ENCODE peak calls at places on chromosomes 7 and 10, in seven cellular contexts. One of them, this sample, is unnamed.

GRCh38 chr7:150988230-150989226 is 2.3 kb upstream of the NOS3 start:
- DNase-seq in prostate gland: no peak
- DNase-seq in breast epithelium: no peak
- DNase-seq in HL-60: no peak
- DNase-seq in vagina: no peak
- DNase-seq in GM12891: peak; percentile 81
- DNase-seq in spleen: peak; percentile 87
- DNase-seq in this sample: peak; percentile 80

GRCh38 chr10:63110940-63111339 is 22.2 kb upstream of the NRBF2 start:
- DNase-seq in prostate gland: no peak
- DNase-seq in breast epithelium: no peak
- DNase-seq in HL-60: no peak
- DNase-seq in vagina: no peak
- DNase-seq in GM12891: no peak
- DNase-seq in spleen: no peak
- DNase-seq in this sample: no peak

GRCh38 chr7:152709307-152710133 is 33.6 kb upstream of the XRCC2 start:
- DNase-seq in prostate gland: no peak
- DNase-seq in breast epithelium: no peak
- DNase-seq in HL-60: no peak
- DNase-seq in vagina: no peak
- DNase-seq in GM12891: no peak
- DNase-seq in spleen: no peak
- DNase-seq in this sample: no peak

GRCh38 chr7:125136755-125137547 is 207.3 kb upstream of the POT1 start:
- DNase-seq in prostate gland: no peak
- DNase-seq in breast epithelium: no peak
- DNase-seq in HL-60: no peak
- DNase-seq in vagina: no peak
- DNase-seq in GM12891: no peak
- DNase-seq in spleen: no peak
- DNase-seq in this sample: no peak

GRCh38 chr10:121694966-121695340 is 96.7 kb upstream of the FGFR2 start:
- DNase-seq in prostate gland: no peak
- DNase-seq in breast epithelium: no peak
- DNase-seq in HL-60: no peak
- DNase-seq in vagina: no peak
- DNase-seq in GM12891: no peak
- DNase-seq in spleen: no peak
- DNase-seq in this sample: no peak

GRCh38 chr10:4596951-4597350 is 229.1 kb upstream of the AKR1E2 start:
- DNase-seq in prostate gland: no peak
- DNase-seq in breast epithelium: no peak
- DNase-seq in HL-60: no peak
- DNase-seq in vagina: no peak
- DNase-seq in GM12891: no peak
- DNase-seq in spleen: no peak
- DNase-seq in this sample: no peak

GRCh38 chr7:93171606-93172226 is 23.5 kb upstream of the SAMD9L start:
- DNase-seq in prostate gland: no peak
- DNase-seq in breast epithelium: no peak
- DNase-seq in HL-60: no peak
- DNase-seq in vagina: no peak
- DNase-seq in GM12891: no peak
- DNase-seq in spleen: no peak
- DNase-seq in this sample: no peak

GRCh38 chr10:42975005-42975493 is 101.8 kb upstream of the RET start:
- DNase-seq in prostate gland: no peak
- DNase-seq in breast epithelium: no peak
- DNase-seq in HL-60: peak; percentile 61
- DNase-seq in vagina: no peak
- DNase-seq in GM12891: no peak
- DNase-seq in spleen: peak; percentile 63
- DNase-seq in this sample: no peak

GRCh38 chr7:74464931-74465906 is 11.5 kb downstream of the GTF2IRD1 start:
- DNase-seq in prostate gland: peak; percentile 87
- DNase-seq in breast epithelium: peak; percentile 81
- DNase-seq in HL-60: no peak
- DNase-seq in vagina: no peak
- DNase-seq in GM12891: no peak
- DNase-seq in spleen: no peak
- DNase-seq in this sample: no peak

GRCh38 chr7:67309764-67310548 is 313.3 kb downstream of the TYW1 start:
- DNase-seq in prostate gland: no peak
- DNase-seq in breast epithelium: no peak
- DNase-seq in HL-60: no peak
- DNase-seq in vagina: no peak
- DNase-seq in GM12891: no peak
- DNase-seq in spleen: no peak
- DNase-seq in this sample: no peak

GRCh38 chr10:92164024-92164423 is 126.9 kb downstream of the CPEB3 start:
- DNase-seq in prostate gland: no peak
- DNase-seq in breast epithelium: no peak
- DNase-seq in HL-60: no peak
- DNase-seq in vagina: no peak
- DNase-seq in GM12891: no peak
- DNase-seq in spleen: no peak
- DNase-seq in this sample: no peak

GRCh38 chr10:112949875-112950507 is at the start of gene TCF7L2:
- DNase-seq in prostate gland: peak; percentile 97
- DNase-seq in breast epithelium: peak; percentile 94
- DNase-seq in HL-60: peak; percentile 72
- DNase-seq in vagina: no peak
- DNase-seq in GM12891: no peak
- DNase-seq in spleen: peak; percentile 93
- DNase-seq in this sample: peak; percentile 23
- TF ChIP-seq POLR2AphosphoS5 in prostate gland: peak; percentile 90
- TF ChIP-seq POLR2AphosphoS5 in breast epithelium: no peak
- TF ChIP-seq POLR2AphosphoS5 in HL-60: no peak
- TF ChIP-seq POLR2AphosphoS5 in vagina: peak; percentile 67
- TF ChIP-seq POLR2AphosphoS5 in GM12891: no peak
- TF ChIP-seq POLR2AphosphoS5 in spleen: peak; percentile 76
- TF ChIP-seq POLR2AphosphoS5 in this sample: no peak

DNA sequence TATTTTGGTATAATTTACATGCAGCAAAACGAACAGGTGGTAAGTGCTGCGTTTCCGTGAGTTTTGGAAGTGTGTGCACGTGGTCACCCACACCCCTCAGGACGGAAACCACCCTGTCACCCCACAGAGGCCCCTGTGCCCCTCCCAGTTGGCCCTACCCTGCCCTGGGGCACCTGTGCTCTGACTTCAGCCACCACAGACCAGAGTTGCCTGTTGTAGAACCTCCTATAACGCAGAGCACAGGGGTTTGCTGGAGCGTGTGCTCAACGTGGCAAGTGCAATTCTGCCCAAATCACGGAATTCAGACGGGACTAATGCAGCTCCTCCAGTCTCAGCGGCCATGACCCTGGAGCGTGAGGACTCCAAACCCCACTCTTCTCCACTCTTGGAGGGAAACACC is 9.6 kb upstream of the CFAP46 start:
- DNase-seq in prostate gland: no peak
- DNase-seq in breast epithelium: no peak
- DNase-seq in HL-60: no peak
- DNase-seq in vagina: no peak
- DNase-seq in GM12891: no peak
- DNase-seq in spleen: no peak
- DNase-seq in this sample: no peak
- TF ChIP-seq POLR2AphosphoS5 in prostate gland: no peak
- TF ChIP-seq POLR2AphosphoS5 in breast epithelium: no peak
- TF ChIP-seq POLR2AphosphoS5 in HL-60: no peak
- TF ChIP-seq POLR2AphosphoS5 in vagina: no peak
- TF ChIP-seq POLR2AphosphoS5 in GM12891: no peak
- TF ChIP-seq POLR2AphosphoS5 in spleen: no peak
- TF ChIP-seq POLR2AphosphoS5 in this sample: no peak

GRCh38 chr10:83273035-83273434 is 866.3 kb upstream of the GHITM start:
- DNase-seq in prostate gland: no peak
- DNase-seq in breast epithelium: no peak
- DNase-seq in HL-60: no peak
- DNase-seq in vagina: no peak
- DNase-seq in GM12891: no peak
- DNase-seq in spleen: no peak
- DNase-seq in this sample: no peak

GRCh38 chr10:83276971-83277370 is 862.3 kb upstream of the GHITM start:
- DNase-seq in prostate gland: no peak
- DNase-seq in breast epithelium: no peak
- DNase-seq in HL-60: no peak
- DNase-seq in vagina: no peak
- DNase-seq in GM12891: no peak
- DNase-seq in spleen: no peak
- DNase-seq in this sample: no peak

DNA sequence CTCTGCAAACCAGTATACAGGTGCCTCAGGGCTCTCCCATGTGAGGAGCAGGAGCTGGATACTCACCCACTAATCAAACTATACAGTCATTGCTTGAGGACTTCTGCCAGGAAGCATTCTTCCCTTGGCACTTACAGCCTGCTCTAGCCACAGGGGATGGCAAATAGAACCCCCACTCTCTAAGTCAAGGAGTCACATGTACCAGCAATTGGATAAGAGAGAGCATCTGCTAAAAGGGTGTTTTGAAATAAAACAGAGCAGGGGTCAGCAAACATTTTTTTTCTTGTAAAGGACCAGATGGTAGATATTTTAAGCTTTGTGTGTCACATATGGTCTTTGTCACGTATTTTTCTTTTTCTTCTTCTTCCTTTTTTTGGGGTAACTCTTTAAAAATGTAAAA is 865.2 kb upstream of the GHITM start:
- DNase-seq in prostate gland: no peak
- DNase-seq in breast epithelium: no peak
- DNase-seq in HL-60: no peak
- DNase-seq in vagina: no peak
- DNase-seq in GM12891: no peak
- DNase-seq in spleen: no peak
- DNase-seq in this sample: no peak
- TF ChIP-seq POLR2AphosphoS5 in prostate gland: no peak
- TF ChIP-seq POLR2AphosphoS5 in breast epithelium: no peak
- TF ChIP-seq POLR2AphosphoS5 in HL-60: no peak
- TF ChIP-seq POLR2AphosphoS5 in vagina: no peak
- TF ChIP-seq POLR2AphosphoS5 in GM12891: no peak
- TF ChIP-seq POLR2AphosphoS5 in spleen: no peak
- TF ChIP-seq POLR2AphosphoS5 in this sample: no peak

DNA sequence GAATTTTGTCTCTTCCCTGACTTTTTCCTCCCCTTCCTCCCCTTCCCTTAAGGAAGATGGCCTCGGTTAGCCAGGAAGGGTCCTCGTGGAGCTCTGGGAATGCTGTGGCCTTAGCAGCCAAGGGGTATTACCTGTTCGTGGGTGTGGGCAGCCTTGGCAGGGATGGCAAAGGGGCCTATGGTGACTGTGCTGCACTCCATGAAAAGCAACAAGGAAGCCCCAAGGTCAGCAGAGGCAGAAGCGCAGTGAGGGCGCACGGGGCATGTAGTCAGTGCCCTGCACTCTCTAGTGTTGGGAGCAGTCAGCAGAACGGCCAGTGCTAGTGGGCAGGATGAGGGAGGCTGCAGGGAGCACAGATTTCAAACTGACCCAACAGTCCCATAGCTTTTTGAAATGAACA is 191.8 kb downstream of the ADARB2 start:
- DNase-seq in prostate gland: no peak
- DNase-seq in breast epithelium: peak; percentile 12
- DNase-seq in HL-60: no peak
- DNase-seq in vagina: no peak
- DNase-seq in GM12891: no peak
- DNase-seq in spleen: peak; percentile 64
- DNase-seq in this sample: no peak
- TF ChIP-seq POLR2AphosphoS5 in prostate gland: no peak
- TF ChIP-seq POLR2AphosphoS5 in breast epithelium: no peak
- TF ChIP-seq POLR2AphosphoS5 in HL-60: no peak
- TF ChIP-seq POLR2AphosphoS5 in vagina: no peak
- TF ChIP-seq POLR2AphosphoS5 in GM12891: no peak
- TF ChIP-seq POLR2AphosphoS5 in spleen: no peak
- TF ChIP-seq POLR2AphosphoS5 in this sample: no peak

GRCh38 chr10:14649739-14650138 is 125.0 kb downstream of the FAM107B start:
- DNase-seq in prostate gland: no peak
- DNase-seq in breast epithelium: no peak
- DNase-seq in HL-60: no peak
- DNase-seq in vagina: no peak
- DNase-seq in GM12891: no peak
- DNase-seq in spleen: no peak
- DNase-seq in this sample: no peak
- TF ChIP-seq POLR2AphosphoS5 in prostate gland: no peak
- TF ChIP-seq POLR2AphosphoS5 in breast epithelium: no peak
- TF ChIP-seq POLR2AphosphoS5 in HL-60: no peak
- TF ChIP-seq POLR2AphosphoS5 in vagina: no peak
- TF ChIP-seq POLR2AphosphoS5 in GM12891: no peak
- TF ChIP-seq POLR2AphosphoS5 in spleen: no peak
- TF ChIP-seq POLR2AphosphoS5 in this sample: no peak

This sample was measured in GM12892.